ENCODE peak calls at places on chromosomes 4 and X, in nine cellular contexts. N is lung, E is colonic mucosa, C is GM12878, W is IMR-90, I is psoas muscle, S is BE2C, D is fibroblast of lung, Y is ascending aorta. Q is an unnamed sample.

GRCh38 chrX:25084446-25084845 is 68.7 kb upstream of the ARX start:
- DNase-seq in I (no peak), W (no peak), N (no peak), E (no peak), C (no peak), Y (no peak), D (no peak), S (no peak), Q (no peak)

GRCh38 chr4:158172558-158173258 is at the start of gene GASK1B:
- DNase-seq in C (no peak), D (peak; percentile 86), S (peak; percentile 21), E (peak; percentile 75), Y (no peak), N (no peak), W (peak; percentile 64), I (no peak), Q (no peak)

GRCh38 chr4:103626296-103626695 is 93.5 kb downstream of the TACR3 start:
- DNase-seq in W (no peak), Y (no peak), D (no peak), I (no peak), N (no peak), E (no peak), C (no peak), S (no peak), Q (no peak)

GRCh38 chr4:167435786-167436185 is 201.5 kb upstream of the SPOCK3 start:
- DNase-seq in S (no peak), C (no peak), Y (no peak), W (no peak), E (no peak), N (no peak), I (no peak), D (no peak), Q (no peak)

GRCh38 chr4:133372699-133373098 is 223.6 kb downstream of the PCDH10 start:
- DNase-seq in I (no peak), Y (no peak), C (no peak), D (no peak), S (no peak), E (no peak), N (no peak), W (no peak), Q (no peak)

GRCh38 chrX:84729809-84730208 is 227.6 kb upstream of the HDX start:
- DNase-seq in E (no peak), C (peak; percentile 5), D (peak; percentile 8), Y (no peak), S (peak; percentile 50), W (peak; percentile 31), N (no peak), I (no peak), Q (no peak)

GRCh38 chrX:151680805-151681204 is 14.5 kb upstream of the PRRG3 start:
- DNase-seq in S (peak; percentile 46), W (peak; percentile 2), E (peak; percentile 53), D (no peak), Y (no peak), N (peak; percentile 65), I (no peak), C (peak; percentile 12), Q (no peak)

GRCh38 chr4:89519771-89520170 is 212.2 kb upstream of the GPRIN3 start:
- DNase-seq in Y (no peak), C (no peak), S (no peak), E (no peak), D (no peak), W (no peak), N (no peak), I (no peak), Q (no peak)

GRCh38 chrX:12975999-12976558 is 1.2 kb downstream of the TMSB4X start:
- DNase-seq in D (peak; percentile 54), N (peak; percentile 66), E (peak; percentile 61), W (peak; percentile 36), S (peak; percentile 23), I (peak; percentile 34), C (no peak), Y (peak; percentile 67), Q (no peak)

GRCh38 chrX:11336201-11336600 is 43.0 kb downstream of the AMELX start:
- DNase-seq in S (no peak), I (no peak), Y (no peak), N (no peak), D (no peak), W (no peak), E (no peak), C (no peak), Q (no peak)

GRCh38 chr4:56410247-56410646 is 23.0 kb upstream of the AASDH start:
- DNase-seq in W (peak; percentile 98), E (peak; percentile 60), D (peak; percentile 98), N (peak; percentile 67), C (no peak), S (peak; percentile 32), I (no peak), Y (peak; percentile 80), Q (peak; percentile 96)

GRCh38 chrX:100687128-100687527 is 43.1 kb downstream of the SRPX2 start:
- DNase-seq in S (no peak), E (no peak), C (no peak), Y (no peak), W (no peak), I (no peak), N (no peak), D (no peak), Q (no peak)

GRCh38 chr4:88009871-88010270 is 2.4 kb downstream of the PKD2 start:
- DNase-seq in Y (no peak), E (no peak), W (no peak), C (no peak), N (no peak), D (no peak), I (no peak), S (no peak), Q (no peak)

GRCh38 chrX:150569155-150569477 is 695 bp downstream of the MTM1 start:
- DNase-seq in Y (no peak), E (no peak), D (no peak), W (peak; percentile 43), I (no peak), N (no peak), C (no peak), S (no peak), Q (no peak)

DNA sequence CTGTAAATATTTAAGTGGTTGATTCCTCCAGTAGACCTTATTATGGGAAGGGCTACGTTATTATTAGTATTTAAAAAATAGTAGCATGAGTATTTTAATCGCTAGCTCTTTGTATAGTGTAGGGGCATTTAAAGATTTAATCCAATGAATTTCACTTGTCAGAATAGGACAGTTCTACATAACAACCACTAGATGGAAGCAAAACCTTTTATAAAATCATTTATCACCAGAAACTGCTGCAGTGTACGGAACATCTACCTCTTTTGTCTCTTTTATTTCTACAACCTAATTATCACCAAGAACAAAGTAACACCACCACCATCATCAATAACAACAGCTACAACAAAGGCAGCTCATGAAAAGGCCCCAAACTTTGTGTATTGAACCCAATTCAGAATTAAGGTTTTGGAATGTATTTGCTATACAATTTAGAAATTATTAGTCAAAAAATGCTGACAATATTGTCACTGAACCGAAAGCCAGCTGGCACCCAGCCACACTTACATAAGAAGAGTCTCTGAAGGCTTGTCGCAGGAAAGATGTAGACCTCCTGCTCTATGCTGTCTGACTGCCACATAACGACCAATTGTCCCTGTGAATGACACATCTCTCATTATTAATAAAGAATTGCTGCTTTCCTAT is 260.9 kb upstream of the RPS6KA3 start:
- DNase-seq in N (no peak), W (peak; percentile 38), Y (no peak), C (no peak), S (peak; percentile 46), I (no peak), E (no peak), D (no peak), Q (no peak)
- TF ChIP-seq CTCF in N (peak; percentile 14), W (peak; percentile 66), Y (peak; percentile 66), C (peak; percentile 59), S (peak; percentile 22), I (peak; percentile 71), E (peak; percentile 53), D (peak; percentile 22), Q (peak; percentile 37)

DNA sequence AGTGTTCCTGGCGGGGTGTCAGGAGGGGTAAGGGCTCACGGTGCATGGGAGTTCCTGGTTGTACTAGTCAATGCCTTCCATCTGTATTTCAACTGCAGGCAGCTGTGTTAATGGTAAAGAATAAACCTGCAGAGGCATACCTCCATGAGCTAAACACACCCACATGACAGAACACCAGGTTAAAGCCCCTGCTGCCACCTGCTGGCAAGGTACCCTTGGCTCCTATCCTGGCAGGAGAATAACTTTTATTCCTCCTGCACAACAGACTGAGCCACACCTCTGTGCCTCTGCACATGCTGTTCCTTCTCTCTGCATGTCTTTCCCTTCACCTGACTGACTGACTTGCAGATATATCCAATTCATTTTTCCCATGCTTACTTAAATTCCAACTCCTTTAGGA is 11.1 kb downstream of the ITIH6 start:
- DNase-seq in Y (no peak), I (no peak), E (peak; percentile 28), C (no peak), N (no peak), W (no peak), D (no peak), S (peak; percentile 35), Q (no peak)
- H3K4me3 ChIP-seq in Y (no peak overlapping the region), I (no peak overlapping the region), E (no peak overlapping the region), C (no peak overlapping the region), N (no peak overlapping the region), W (no peak overlapping the region), D (no peak overlapping the region), S (no peak overlapping the region), Q (no peak overlapping the region)

GRCh38 chr4:68163754-68164153 is 34.1 kb upstream of the TMPRSS11F start:
- DNase-seq in S (no peak), E (no peak), I (no peak), D (no peak), N (no peak), W (no peak), Y (no peak), C (no peak), Q (no peak)

GRCh38 chr4:68167166-68167565 is 37.5 kb upstream of the TMPRSS11F start:
- DNase-seq in D (no peak), W (no peak), N (no peak), E (no peak), S (no peak), C (no peak), Y (no peak), I (no peak), Q (no peak)

GRCh38 chr4:68167706-68168105 is 38.0 kb upstream of the TMPRSS11F start:
- DNase-seq in W (no peak), I (no peak), Y (no peak), D (no peak), C (no peak), S (no peak), E (no peak), N (no peak), Q (no peak)

GRCh38 chr4:68162196-68162595 is 32.5 kb upstream of the TMPRSS11F start:
- DNase-seq in Y (no peak), D (peak; percentile 45), C (no peak), I (no peak), E (no peak), N (no peak), W (no peak), S (no peak), Q (no peak)
- H3K27me3 ChIP-seq in Y (no peaks in the 10 kb centered on the region), D (no peaks in the 10 kb centered on the region), C (no peaks in the 10 kb centered on the region), I (no peaks in the 10 kb centered on the region), E (no peaks in the 10 kb centered on the region), N (no peaks in the 10 kb centered on the region), W (no peaks in the 10 kb centered on the region), S (no peaks in the 10 kb centered on the region), Q (no peaks in the 10 kb centered on the region)

GRCh38 chrX:55521687-55522086 is 32.0 kb upstream of the USP51 start:
- DNase-seq in N (no peak), Y (no peak), C (no peak), E (no peak), I (no peak), W (no peak), D (no peak), S (no peak), Q (no peak)

GRCh38 chrX:55522577-55523254 is 33.1 kb upstream of the USP51 start:
- DNase-seq in N (no peak), C (no peak), Y (no peak), S (no peak), D (no peak), E (no peak), W (no peak), I (no peak), Q (no peak)

GRCh38 chrX:55524487-55524886 is 34.8 kb upstream of the USP51 start:
- DNase-seq in I (no peak), E (no peak), N (no peak), Y (no peak), D (no peak), W (peak; percentile 3), C (no peak), S (no peak), Q (no peak)
- TF ChIP-seq CTCF in I (no peak), E (no peak), N (no peak), Y (no peak), D (no peak), W (no peak), C (no peak), S (no peak), Q (peak; percentile 3)